ENCODE peak calls at places on chromosomes 3 and 15, in four cellular contexts. One of them, this sample, is unnamed.

GRCh38 chr3:153221748-153222162 is 59.7 kb downstream of the RAP2B start:
- DNase-seq in IMR-90: peak; percentile 99
- DNase-seq in trophoblast cell: peak; percentile 63
- DNase-seq in neuronal stem cell: no peak
- DNase-seq in this sample: peak; percentile 78

GRCh38 chr15:40275954-40276353 is 6.9 kb downstream of the ANKRD63 start:
- DNase-seq in IMR-90: no peak
- DNase-seq in trophoblast cell: no peak
- DNase-seq in neuronal stem cell: no peak
- DNase-seq in this sample: no peak

GRCh38 chr3:171189394-171189793 is 162.9 kb upstream of the SLC2A2 start:
- DNase-seq in IMR-90: no peak
- DNase-seq in trophoblast cell: peak; percentile 36
- DNase-seq in neuronal stem cell: no peak
- DNase-seq in this sample: no peak

GRCh38 chr15:60859996-60860494 is 369.1 kb downstream of the RORA start:
- DNase-seq in IMR-90: peak; percentile 91
- DNase-seq in trophoblast cell: no peak
- DNase-seq in neuronal stem cell: no peak
- DNase-seq in this sample: no peak

GRCh38 chr15:33089878-33090757 is 104.4 kb downstream of the FMN1 start:
- DNase-seq in IMR-90: peak; percentile 94
- DNase-seq in trophoblast cell: no peak
- DNase-seq in neuronal stem cell: no peak
- DNase-seq in this sample: no peak

GRCh38 chr15:77841376-77841775 is 208.7 kb upstream of the LINGO1 start:
- DNase-seq in IMR-90: no peak
- DNase-seq in trophoblast cell: no peak
- DNase-seq in neuronal stem cell: no peak
- DNase-seq in this sample: no peak

GRCh38 chr15:31298707-31299172 is 27.9 kb upstream of the KLF13 start:
- DNase-seq in IMR-90: no peak
- DNase-seq in trophoblast cell: no peak
- DNase-seq in neuronal stem cell: no peak
- DNase-seq in this sample: no peak

GRCh38 chr3:58544546-58544945 is 7.6 kb upstream of the ACOX2 start:
- DNase-seq in IMR-90: no peak
- DNase-seq in trophoblast cell: no peak
- DNase-seq in neuronal stem cell: no peak
- DNase-seq in this sample: no peak

GRCh38 chr3:50028336-50028735 is 60.4 kb upstream of the RBM5 start:
- DNase-seq in IMR-90: peak; percentile 66
- DNase-seq in trophoblast cell: peak; percentile 63
- DNase-seq in neuronal stem cell: no peak
- DNase-seq in this sample: no peak

GRCh38 chr3:194879126-194879887 is 193.6 kb downstream of the FAM43A start:
- DNase-seq in IMR-90: no peak
- DNase-seq in trophoblast cell: peak; percentile 82
- DNase-seq in neuronal stem cell: no peak
- DNase-seq in this sample: peak; percentile 23

GRCh38 chr3:111072016-111072891 is 638 bp downstream of the NECTIN3 start:
- DNase-seq in IMR-90: peak; percentile 25
- DNase-seq in trophoblast cell: peak; percentile 51
- DNase-seq in neuronal stem cell: no peak
- DNase-seq in this sample: no peak

GRCh38 chr15:55197362-55197705 is 593 bp upstream of the RSL24D1 start:
- DNase-seq in IMR-90: no peak
- DNase-seq in trophoblast cell: no peak
- DNase-seq in neuronal stem cell: no peak
- DNase-seq in this sample: no peak

GRCh38 chr3:49133226-49133951 is 539 bp upstream of the LAMB2 start:
- DNase-seq in IMR-90: peak; percentile 85
- DNase-seq in trophoblast cell: peak; percentile 88
- DNase-seq in neuronal stem cell: peak; percentile 85
- DNase-seq in this sample: peak; percentile 92

GRCh38 chr15:97941572-97941971 is 18.9 kb upstream of the ARRDC4 start:
- DNase-seq in IMR-90: no peak
- DNase-seq in trophoblast cell: no peak
- DNase-seq in neuronal stem cell: no peak
- DNase-seq in this sample: no peak

GRCh38 chr3:146503459-146504202 is 34.3 kb upstream of the PLSCR2 start:
- DNase-seq in IMR-90: peak; percentile 95
- DNase-seq in trophoblast cell: peak; percentile 92
- DNase-seq in neuronal stem cell: no peak
- DNase-seq in this sample: peak; percentile 71

DNA sequence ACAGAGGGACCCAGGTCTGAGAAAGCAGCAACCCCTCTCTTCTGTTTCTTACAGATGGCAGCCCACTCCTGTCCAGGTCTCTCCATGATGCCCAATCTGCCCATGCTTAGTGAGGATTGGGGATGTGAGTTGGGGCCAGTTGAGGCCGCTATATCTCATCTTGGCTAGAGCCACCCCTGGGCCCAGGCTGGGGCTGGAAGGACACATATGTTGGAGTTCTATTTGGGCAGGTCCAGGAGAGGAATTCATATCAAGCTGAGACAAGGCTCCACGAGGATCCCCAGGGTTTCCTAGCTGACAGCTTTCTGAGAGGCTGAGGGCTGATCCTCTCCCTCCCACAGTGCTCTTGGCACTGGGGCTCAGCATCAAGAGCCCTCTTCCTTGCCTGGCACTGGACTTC is 11.4 kb downstream of the TGM5 start:
- DNase-seq in IMR-90: no peak
- DNase-seq in trophoblast cell: no peak
- DNase-seq in neuronal stem cell: no peak
- DNase-seq in this sample: no peak
- H4K8ac ChIP-seq in IMR-90: no peak overlapping the region
- H4K8ac ChIP-seq in trophoblast cell: no peak overlapping the region
- H4K8ac ChIP-seq in neuronal stem cell: no peak overlapping the region
- H4K8ac ChIP-seq in this sample: no peak overlapping the region

DNA sequence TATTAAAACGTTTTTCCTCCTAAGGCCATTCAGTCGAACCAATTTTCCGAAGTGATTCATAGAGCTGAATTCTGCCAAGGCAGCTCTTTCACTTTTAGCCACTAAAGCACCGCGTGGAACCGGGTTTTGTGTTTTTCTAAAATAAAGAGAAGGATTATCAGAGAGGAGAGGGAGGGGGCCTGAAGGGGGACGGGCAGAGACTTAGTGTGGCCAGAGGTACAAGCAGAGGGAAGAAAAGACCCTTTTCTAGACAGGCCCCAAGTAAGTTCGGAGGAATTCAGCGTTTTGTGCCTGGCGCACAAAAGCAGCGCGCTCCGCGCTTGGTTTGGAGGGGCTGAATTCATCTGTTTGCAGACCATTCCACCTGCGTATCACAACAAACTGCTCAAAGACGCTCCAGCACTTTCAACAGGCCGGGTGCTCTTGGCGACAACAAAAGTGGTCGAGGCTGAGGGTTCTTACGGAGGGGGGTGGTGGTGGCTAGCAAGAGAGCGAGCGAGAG is 1.1 kb upstream of the FEZF2 start:
- DNase-seq in IMR-90: peak; percentile 6
- DNase-seq in trophoblast cell: no peak
- DNase-seq in neuronal stem cell: peak; percentile 85
- DNase-seq in this sample: peak; percentile 21
- H3K4me3 ChIP-seq in IMR-90: no peak overlapping the region
- H3K4me3 ChIP-seq in trophoblast cell: no peak overlapping the region
- H3K4me3 ChIP-seq in neuronal stem cell: no peak overlapping the region
- H3K4me3 ChIP-seq in this sample: no peak overlapping the region

GRCh38 chr3:32105291-32106131 is 909 bp upstream of the GPD1L start:
- DNase-seq in IMR-90: peak; percentile 10
- DNase-seq in trophoblast cell: peak; percentile 7
- DNase-seq in neuronal stem cell: no peak
- DNase-seq in this sample: no peak
- H4K8ac ChIP-seq in IMR-90: peak overlapping the region; percentile 92
- H4K8ac ChIP-seq in trophoblast cell: peak overlapping the region; percentile 93
- H4K8ac ChIP-seq in neuronal stem cell: peak overlapping the region; percentile 97
- H4K8ac ChIP-seq in this sample: no peak overlapping the region

DNA sequence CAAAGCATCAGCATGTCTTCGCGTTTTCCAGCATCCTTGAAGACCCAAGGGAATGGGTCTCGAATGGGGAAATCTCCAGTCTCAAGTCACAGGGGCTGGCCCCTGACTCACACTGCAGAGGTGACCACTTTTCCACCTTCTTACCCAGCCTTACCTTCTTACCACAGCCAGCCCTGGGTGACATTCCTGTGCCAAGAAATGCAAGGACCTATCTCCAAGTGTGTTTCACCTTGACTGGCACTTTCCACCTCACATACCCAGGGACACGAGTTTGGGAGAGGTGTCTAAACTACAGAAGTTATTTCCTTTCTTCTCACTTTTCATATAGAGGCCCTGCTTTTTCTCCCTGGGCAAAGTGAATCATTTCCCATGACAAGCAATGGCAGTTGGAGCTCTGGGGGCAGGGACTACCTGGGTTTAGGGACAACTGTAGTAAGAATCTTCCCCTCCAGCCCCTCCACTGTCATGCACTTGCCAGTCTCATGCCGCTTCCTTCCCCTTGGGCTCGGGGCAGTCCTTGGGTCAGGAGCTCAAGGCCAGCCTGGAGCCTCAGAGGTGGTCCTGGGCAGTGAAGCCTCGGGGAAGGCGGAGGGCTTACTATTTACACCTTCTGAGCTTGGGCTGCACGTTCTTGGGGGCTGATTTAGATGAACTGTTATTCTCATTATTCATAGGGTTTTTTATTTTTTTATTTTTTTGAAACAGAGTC is 16.8 kb downstream of the PAQR5 start:
- DNase-seq in IMR-90: no peak
- DNase-seq in trophoblast cell: no peak
- DNase-seq in neuronal stem cell: no peak
- DNase-seq in this sample: no peak
- H3K4me3 ChIP-seq in IMR-90: no peak overlapping the region
- H3K4me3 ChIP-seq in trophoblast cell: no peak overlapping the region
- H3K4me3 ChIP-seq in neuronal stem cell: no peak overlapping the region
- H3K4me3 ChIP-seq in this sample: no peak overlapping the region

GRCh38 chr3:79558943-79559342 is 208.9 kb downstream of the ROBO1 start:
- DNase-seq in IMR-90: no peak
- DNase-seq in trophoblast cell: no peak
- DNase-seq in neuronal stem cell: no peak
- DNase-seq in this sample: no peak
- H4K8ac ChIP-seq in IMR-90: no peak overlapping the region
- H4K8ac ChIP-seq in trophoblast cell: no peak overlapping the region
- H4K8ac ChIP-seq in neuronal stem cell: no peak overlapping the region
- H4K8ac ChIP-seq in this sample: no peak overlapping the region

GRCh38 chr3:16897254-16897926 is 12.6 kb downstream of the PLCL2 start:
- DNase-seq in IMR-90: peak; percentile 23
- DNase-seq in trophoblast cell: peak; percentile 63
- DNase-seq in neuronal stem cell: no peak
- DNase-seq in this sample: no peak
- H3K4me3 ChIP-seq in IMR-90: no peak overlapping the region
- H3K4me3 ChIP-seq in trophoblast cell: no peak overlapping the region
- H3K4me3 ChIP-seq in neuronal stem cell: no peak overlapping the region
- H3K4me3 ChIP-seq in this sample: no peak overlapping the region

GRCh38 chr3:8532251-8532831 is 30.7 kb downstream of the LMCD1 start:
- DNase-seq in IMR-90: peak; percentile 71
- DNase-seq in trophoblast cell: peak; percentile 31
- DNase-seq in neuronal stem cell: no peak
- DNase-seq in this sample: no peak
- H4K8ac ChIP-seq in IMR-90: peak overlapping the region; percentile 83
- H4K8ac ChIP-seq in trophoblast cell: no peak overlapping the region
- H4K8ac ChIP-seq in neuronal stem cell: no peak overlapping the region
- H4K8ac ChIP-seq in this sample: no peak overlapping the region

DNA sequence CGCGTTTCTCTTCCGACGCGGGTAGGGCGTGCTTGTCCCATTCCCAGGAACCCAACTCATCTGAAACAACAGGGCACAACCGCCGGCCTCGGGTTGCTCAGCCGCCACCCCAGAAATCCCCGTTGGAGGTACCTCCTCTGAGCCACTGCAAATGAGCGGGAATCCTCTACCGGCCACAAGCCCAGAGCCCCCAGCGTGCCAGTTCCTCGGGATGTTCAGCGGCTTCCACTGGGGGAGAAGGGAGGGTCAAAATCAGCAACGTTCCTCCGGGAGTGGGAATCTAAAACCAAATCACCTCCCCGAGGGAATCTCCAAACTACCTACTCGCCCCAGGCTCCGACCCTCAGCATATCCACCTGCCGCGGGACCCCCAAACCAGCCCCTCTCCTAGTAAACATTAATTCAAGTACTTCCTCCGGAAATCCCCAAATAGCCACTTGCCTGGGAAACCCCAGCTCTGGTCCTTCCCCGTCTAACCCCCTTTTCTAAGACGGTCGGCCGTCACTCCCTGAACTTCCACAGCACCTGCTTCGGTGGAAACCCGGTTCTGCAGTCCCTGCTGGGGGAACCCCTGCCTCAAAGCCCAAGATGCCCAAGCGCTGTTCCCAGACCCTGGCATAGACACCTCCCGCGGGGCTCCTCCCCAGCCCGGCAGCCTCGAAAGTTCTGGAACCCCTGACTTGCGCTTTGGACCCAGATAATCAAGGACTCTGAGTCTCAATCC is 887 bp downstream of the OXTR start:
- DNase-seq in IMR-90: no peak
- DNase-seq in trophoblast cell: no peak
- DNase-seq in neuronal stem cell: no peak
- DNase-seq in this sample: no peak
- H3K4me3 ChIP-seq in IMR-90: peak overlapping the region; percentile 82
- H3K4me3 ChIP-seq in trophoblast cell: peak overlapping the region; percentile 60
- H3K4me3 ChIP-seq in neuronal stem cell: peak overlapping the region; percentile 74
- H3K4me3 ChIP-seq in this sample: peak overlapping the region; percentile 15

DNA sequence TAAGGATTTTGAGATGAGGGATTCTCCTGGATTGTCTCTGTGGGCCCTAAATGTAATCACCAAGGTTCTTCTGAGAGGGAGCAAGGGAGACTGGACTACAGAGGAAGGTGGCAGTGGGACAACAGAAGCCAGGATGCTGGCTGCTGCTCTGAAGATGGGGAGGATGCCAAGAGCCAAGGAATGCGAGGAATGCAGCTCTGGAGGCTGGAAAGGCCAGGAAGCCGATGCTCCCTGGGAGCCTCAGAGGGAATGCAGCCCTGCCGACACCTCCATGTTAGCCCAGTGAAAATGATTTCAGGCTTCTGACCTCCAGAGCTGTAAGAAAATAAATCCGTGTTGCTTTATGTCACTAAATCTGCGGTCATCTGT is 44.0 kb downstream of the UMPS start:
- DNase-seq in IMR-90: peak; percentile 66
- DNase-seq in trophoblast cell: peak; percentile 65
- DNase-seq in neuronal stem cell: peak; percentile 24
- DNase-seq in this sample: peak; percentile 95
- H4K8ac ChIP-seq in IMR-90: peak overlapping the region; percentile 52
- H4K8ac ChIP-seq in trophoblast cell: peak overlapping the region; percentile 7
- H4K8ac ChIP-seq in neuronal stem cell: no peak overlapping the region
- H4K8ac ChIP-seq in this sample: no peak overlapping the region

GRCh38 chr3:11156026-11156410 is 1.7 kb downstream of the HRH1 start:
- DNase-seq in IMR-90: no peak
- DNase-seq in trophoblast cell: no peak
- DNase-seq in neuronal stem cell: no peak
- DNase-seq in this sample: no peak

GRCh38 chr3:11154036-11154952 is at the start of gene HRH1:
- DNase-seq in IMR-90: no peak
- DNase-seq in trophoblast cell: no peak
- DNase-seq in neuronal stem cell: peak; percentile 24
- DNase-seq in this sample: peak; percentile 11

GRCh38 chr3:11155341-11156025 is 1.2 kb downstream of the HRH1 start:
- DNase-seq in IMR-90: peak; percentile 89
- DNase-seq in trophoblast cell: peak; percentile 65
- DNase-seq in neuronal stem cell: peak; percentile 52
- DNase-seq in this sample: peak; percentile 90

GRCh38 chr3:11157406-11157805 is 3.1 kb downstream of the HRH1 start:
- DNase-seq in IMR-90: no peak
- DNase-seq in trophoblast cell: no peak
- DNase-seq in neuronal stem cell: no peak
- DNase-seq in this sample: no peak

GRCh38 chr3:11154953-11155325 is 646 bp downstream of the HRH1 start:
- DNase-seq in IMR-90: peak; percentile 38
- DNase-seq in trophoblast cell: no peak
- DNase-seq in neuronal stem cell: no peak
- DNase-seq in this sample: peak; percentile 71
- H3K4me3 ChIP-seq in IMR-90: peak overlapping the region; percentile 78
- H3K4me3 ChIP-seq in trophoblast cell: no peak overlapping the region
- H3K4me3 ChIP-seq in neuronal stem cell: peak overlapping the region; percentile 77
- H3K4me3 ChIP-seq in this sample: no peak overlapping the region